ENCODE peak calls at places on chromosomes 11 and 22, in nine cellular contexts. G, D, F, Y, W, H, V, Z and B are unnamed samples.

GRCh38 chr11:95675585-95675984 is 114.0 kb downstream of the FAM76B start:
- DNase-seq in G (no peak), D (no peak), F (no peak), Y (no peak), W (no peak), H (no peak), V (no peak), Z (no peak), B (no peak)

GRCh38 chr11:33310720-33311500 is 53.7 kb downstream of the HIPK3 start:
- DNase-seq in G (no peak), D (no peak), F (no peak), Y (peak; percentile 60), W (no peak), H (peak; percentile 36), V (no peak), Z (no peak), B (no peak)

GRCh38 chr11:63010934-63011439 is 4.7 kb downstream of the SLC22A8 start:
- DNase-seq in G (no peak), D (no peak), F (no peak), Y (no peak), W (no peak), H (no peak), V (no peak), Z (no peak), B (no peak)

GRCh38 chr22:39486951-39487825 is 14.9 kb upstream of the MIEF1 start:
- DNase-seq in G (no peak), D (no peak), F (no peak), Y (no peak), W (no peak), H (no peak), V (no peak), Z (no peak), B (no peak)

GRCh38 chr22:23243006-23243573 is 62.8 kb downstream of the BCR start:
- DNase-seq in G (no peak), D (no peak), F (no peak), Y (no peak), W (no peak), H (no peak), V (no peak), Z (no peak), B (no peak)

GRCh38 chr11:100817620-100818019 is 130.5 kb downstream of the ARHGAP42 start:
- DNase-seq in G (no peak), D (no peak), F (no peak), Y (no peak), W (no peak), H (no peak), V (no peak), Z (no peak), B (no peak)

GRCh38 chr22:43060213-43060612 is 29.0 kb downstream of the TTLL1 start:
- DNase-seq in G (peak; percentile 42), D (peak; percentile 45), F (peak; percentile 21), Y (no peak), W (peak; percentile 23), H (no peak), V (peak; percentile 52), Z (no peak), B (peak; percentile 28)

GRCh38 chr11:15933896-15934625 is 422.3 kb downstream of the SOX6 start:
- DNase-seq in G (no peak), D (no peak), F (no peak), Y (peak; percentile 53), W (no peak), H (no peak), V (no peak), Z (no peak), B (no peak)

GRCh38 chr22:41305646-41306045 is 4.3 kb downstream of the ZC3H7B start:
- DNase-seq in G (peak; percentile 83), D (no peak), F (peak; percentile 74), Y (peak; percentile 74), W (peak; percentile 89), H (no peak), V (no peak), Z (no peak), B (peak; percentile 78)

GRCh38 chr11:35047179-35047578 is 91.8 kb upstream of the CD44 start:
- DNase-seq in G (no peak), D (no peak), F (no peak), Y (no peak), W (no peak), H (no peak), V (peak; percentile 50), Z (no peak), B (no peak)

GRCh38 chr11:13126430-13126829 is 117.3 kb downstream of the RASSF10 start:
- DNase-seq in G (peak; percentile 98), D (no peak), F (peak; percentile 64), Y (peak; percentile 58), W (peak; percentile 48), H (peak; percentile 93), V (no peak), Z (no peak), B (peak; percentile 81)

GRCh38 chr11:45715398-45715797 is 50.0 kb upstream of the CHST1 start:
- DNase-seq in G (no peak), D (no peak), F (no peak), Y (no peak), W (no peak), H (no peak), V (no peak), Z (no peak), B (no peak)

GRCh38 chr11:125871391-125872137 is 15.9 kb upstream of the HYLS1 start:
- DNase-seq in G (peak; percentile 48), D (no peak), F (peak; percentile 60), Y (peak; percentile 6), W (peak; percentile 42), H (peak; percentile 25), V (peak; percentile 20), Z (no peak), B (no peak)

GRCh38 chr11:63764712-63765631 is 3.6 kb downstream of the ZFTA start:
- DNase-seq in G (no peak), D (peak; percentile 81), F (no peak), Y (no peak), W (peak; percentile 15), H (no peak), V (no peak), Z (no peak), B (no peak)

GRCh38 chr11:12863605-12864121 is 145.5 kb upstream of the RASSF10 start:
- DNase-seq in G (no peak), D (no peak), F (no peak), Y (no peak), W (no peak), H (no peak), V (no peak), Z (no peak), B (no peak)

DNA sequence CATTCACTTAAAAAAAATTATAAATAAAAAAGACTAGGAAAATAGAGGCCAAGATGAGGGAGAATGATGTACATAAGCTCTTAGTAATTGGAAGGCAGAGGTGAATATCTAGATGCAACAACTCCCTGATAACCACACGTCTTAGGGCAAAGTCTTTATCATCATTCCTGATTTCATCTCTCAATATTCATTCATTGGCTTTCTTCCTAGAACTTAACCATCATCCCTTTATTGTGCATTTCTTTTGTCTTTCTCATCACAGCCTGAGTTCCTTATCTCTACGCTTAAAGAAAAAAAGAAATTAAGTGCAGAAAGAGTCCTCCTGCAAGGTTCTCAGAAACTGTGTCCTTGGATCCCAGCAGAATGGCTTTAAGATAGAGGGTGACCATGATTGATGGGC is 23.2 kb upstream of the FLI1 start:
- DNase-seq in G (no peak), D (no peak), F (no peak), Y (no peak), W (no peak), H (no peak), V (no peak), Z (no peak), B (no peak)
- TF ChIP-seq CTCF in G (no peak), D (no peak), F (no peak), Y (no peak), W (no peak), H (no peak), V (no peak), Z (no peak), B (no peak)

DNA sequence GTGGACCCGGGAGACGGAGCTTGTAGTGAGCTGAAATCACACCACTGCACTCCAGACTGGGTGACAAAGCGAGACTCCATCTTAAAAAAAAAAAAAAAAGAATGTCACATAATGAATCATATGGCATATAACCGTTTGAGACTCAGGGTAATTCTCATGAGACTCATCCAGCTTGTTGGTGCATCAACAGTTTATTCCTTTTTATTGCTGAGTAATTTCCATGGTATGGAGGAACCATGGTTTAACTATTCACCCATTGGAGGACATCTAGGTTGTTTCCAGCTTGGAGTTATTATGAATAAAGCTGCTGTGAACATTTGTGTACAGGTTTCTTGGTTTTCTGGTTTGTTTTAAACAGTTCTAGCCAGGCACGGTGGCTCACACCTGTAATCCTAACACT is 25.3 kb downstream of the PPARA start:
- DNase-seq in G (peak; percentile 79), D (no peak), F (peak; percentile 89), Y (peak; percentile 39), W (peak; percentile 87), H (no peak), V (no peak), Z (no peak), B (peak; percentile 67)
- H3K4me3 ChIP-seq in G (no peak overlapping the region), D (no peak overlapping the region), F (no peak overlapping the region), Y (no peak overlapping the region), W (no peak overlapping the region), H (no peak overlapping the region), V (no peak overlapping the region), Z (no peak overlapping the region), B (no peak overlapping the region)

GRCh38 chr11:130905512-130905911 is 10.8 kb downstream of the SNX19 start:
- DNase-seq in G (no peak), D (no peak), F (no peak), Y (no peak), W (no peak), H (no peak), V (no peak), Z (no peak), B (no peak)

GRCh38 chr11:130902380-130902779 is 13.9 kb downstream of the SNX19 start:
- DNase-seq in G (no peak), D (no peak), F (no peak), Y (no peak), W (no peak), H (no peak), V (no peak), Z (no peak), B (no peak)

GRCh38 chr11:130906616-130907015 is 9.7 kb downstream of the SNX19 start:
- DNase-seq in G (no peak), D (no peak), F (no peak), Y (no peak), W (no peak), H (no peak), V (no peak), Z (no peak), B (no peak)

GRCh38 chr11:130907229-130907628 is 9.1 kb downstream of the SNX19 start:
- DNase-seq in G (no peak), D (no peak), F (no peak), Y (no peak), W (no peak), H (no peak), V (no peak), Z (no peak), B (no peak)

GRCh38 chr11:130904380-130904779 is 11.9 kb downstream of the SNX19 start:
- DNase-seq in G (peak; percentile 45), D (no peak), F (peak; percentile 40), Y (no peak), W (peak; percentile 35), H (no peak), V (no peak), Z (no peak), B (no peak)
- TF ChIP-seq CTCF in G (peak; percentile 74), D (peak; percentile 38), F (peak; percentile 50), Y (peak; percentile 56), W (peak; percentile 43), H (peak; percentile 44), V (peak; percentile 70), Z (peak; percentile 53), B (peak; percentile 28)

DNA sequence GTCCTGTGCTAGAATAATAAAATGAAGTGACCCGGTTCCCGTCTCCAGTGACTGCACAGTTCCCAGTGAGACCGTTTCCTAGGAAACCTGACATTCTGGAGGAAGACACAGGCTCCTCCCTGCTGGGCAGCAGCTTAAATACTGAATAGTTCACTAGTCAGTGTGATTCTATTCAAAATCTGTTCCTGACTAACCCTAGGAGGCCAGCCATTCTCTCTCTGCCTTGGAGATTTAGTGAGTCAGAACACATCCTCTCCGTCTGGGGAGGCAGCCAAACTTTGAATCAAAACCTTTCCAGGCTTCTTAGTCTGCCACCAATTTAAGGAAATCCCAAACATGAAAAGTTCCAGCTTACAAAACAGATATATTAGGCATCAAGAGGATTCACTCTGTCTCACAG is 11.2 kb downstream of the TRIM66 start:
- DNase-seq in G (peak; percentile 80), D (peak; percentile 39), F (peak; percentile 98), Y (peak; percentile 91), W (peak; percentile 99), H (peak; percentile 95), V (no peak), Z (peak; percentile 30), B (peak; percentile 97)
- H3K4me3 ChIP-seq in G (no peak overlapping the region), D (no peak overlapping the region), F (no peak overlapping the region), Y (no peak overlapping the region), W (no peak overlapping the region), H (no peak overlapping the region), V (no peak overlapping the region), Z (no peak overlapping the region), B (no peak overlapping the region)